ENCODE peak calls at places on chromosome 12, in five cellular contexts. L is T-helper 1 cell, E is NAMALWA, C is H4, X is dermis microvascular lymphatic vessel endothelial cell. U is an unnamed sample.

GRCh38 chr12:42625611-42626010 is 36.1 kb upstream of the PRICKLE1 start:
- DNase-seq in L (no peak), E (peak), X (peak), C (peak), U (no peak)

GRCh38 chr12:99810718-99811593 is 163.4 kb downstream of the GARIN6 start:
- DNase-seq in E (peak), L (no peak), C (peak), X (peak), U (no peak)

GRCh38 chr12:132275631-132276030 is 53.8 kb downstream of the GALNT9 start:
- DNase-seq in X (no peak), C (no peak), L (no peak), E (no peak), U (no peak)

GRCh38 chr12:114683709-114684097 is 272 bp downstream of the TBX3 start:
- DNase-seq in C (no peak), L (no peak), X (no peak), E (no peak), U (no peak)

GRCh38 chr12:29103539-29103974 is 45.5 kb upstream of the FAR2 start:
- DNase-seq in E (no peak), X (no peak), C (no peak), L (no peak), U (peak)

GRCh38 chr12:6313326-6313940 is 3.0 kb downstream of the PLEKHG6 start:
- DNase-seq in E (no peak), X (no peak), C (no peak), L (no peak), U (no peak)

GRCh38 chr12:49041881-49042484 is 18.6 kb downstream of the KMT2D start:
- DNase-seq in X (no peak), E (no peak), L (no peak), C (no peak), U (no peak)

GRCh38 chr12:16347391-16348298 is at the start of gene MGST1:
- DNase-seq in E (peak), C (peak), X (peak), L (no peak), U (no peak)

GRCh38 chr12:71439613-71440392 is at the start of gene LGR5:
- DNase-seq in L (no peak), C (peak), X (no peak), E (no peak), U (no peak)

GRCh38 chr12:122876724-122877123 is 19.2 kb downstream of the VPS37B start:
- DNase-seq in E (no peak), C (no peak), L (no peak), X (no peak), U (no peak)

GRCh38 chr12:80032967-80033366 is 66.4 kb upstream of the OTOGL start:
- DNase-seq in C (no peak), E (no peak), X (no peak), L (no peak), U (no peak)

GRCh38 chr12:50017047-50017446 is 8.2 kb downstream of the RACGAP1 start:
- DNase-seq in E (no peak), C (no peak), X (peak), L (no peak), U (no peak)

GRCh38 chr12:53538209-53538689 is 31.0 kb upstream of the NPFF start:
- DNase-seq in C (peak), E (no peak), X (no peak), L (no peak), U (no peak)

GRCh38 chr12:122740351-122740750 is 9.7 kb upstream of the HCAR1 start:
- DNase-seq in C (peak), X (no peak), L (no peak), E (no peak), U (no peak)

GRCh38 chr12:56007892-56008471 is 10.9 kb downstream of the SUOX start:
- DNase-seq in E (peak), C (no peak), X (no peak), L (no peak), U (no peak)

U was measured in T follicular helper cell.